ENCODE peak calls at places on chromosomes 13 and 19, in four cellular contexts. One of them, this sample, is unnamed.

GRCh38 chr19:49771674-49772139 is 4.9 kb downstream of the AP2A1 start:
- DNase-seq in ELR: no peak
- DNase-seq in stimulated activated CD4-positive, alpha-beta T cell treated with anti-CD3 and anti-CD28 coated beads, TNF-alpha, amount 100 ng/mL, for 4 hours: no peak
- DNase-seq in frontal cortex: no peak
- DNase-seq in this sample: no peak

GRCh38 chr19:42287017-42287825 is 14.7 kb upstream of the PRR19 start:
- DNase-seq in ELR: no peak
- DNase-seq in stimulated activated CD4-positive, alpha-beta T cell treated with anti-CD3 and anti-CD28 coated beads, TNF-alpha, amount 100 ng/mL, for 4 hours: no peak
- DNase-seq in frontal cortex: no peak
- DNase-seq in this sample: no peak

GRCh38 chr19:42450314-42450934 is 7.7 kb upstream of the CXCL17 start:
- DNase-seq in ELR: peak
- DNase-seq in stimulated activated CD4-positive, alpha-beta T cell treated with anti-CD3 and anti-CD28 coated beads, TNF-alpha, amount 100 ng/mL, for 4 hours: peak
- DNase-seq in frontal cortex: peak
- DNase-seq in this sample: peak

GRCh38 chr13:72151241-72151640 is 284.2 kb upstream of the DACH1 start:
- DNase-seq in ELR: peak
- DNase-seq in stimulated activated CD4-positive, alpha-beta T cell treated with anti-CD3 and anti-CD28 coated beads, TNF-alpha, amount 100 ng/mL, for 4 hours: no peak
- DNase-seq in frontal cortex: no peak
- DNase-seq in this sample: no peak

GRCh38 chr13:111949311-111949710 is 117.6 kb upstream of the SOX1 start:
- DNase-seq in ELR: no peak
- DNase-seq in stimulated activated CD4-positive, alpha-beta T cell treated with anti-CD3 and anti-CD28 coated beads, TNF-alpha, amount 100 ng/mL, for 4 hours: no peak
- DNase-seq in frontal cortex: no peak
- DNase-seq in this sample: no peak

GRCh38 chr13:45282994-45283393 is 58.0 kb downstream of the TPT1 start:
- DNase-seq in ELR: no peak
- DNase-seq in stimulated activated CD4-positive, alpha-beta T cell treated with anti-CD3 and anti-CD28 coated beads, TNF-alpha, amount 100 ng/mL, for 4 hours: no peak
- DNase-seq in frontal cortex: no peak
- DNase-seq in this sample: no peak

GRCh38 chr13:97583884-97584497 is 150.0 kb downstream of the RAP2A start:
- DNase-seq in ELR: no peak
- DNase-seq in stimulated activated CD4-positive, alpha-beta T cell treated with anti-CD3 and anti-CD28 coated beads, TNF-alpha, amount 100 ng/mL, for 4 hours: no peak
- DNase-seq in frontal cortex: no peak
- DNase-seq in this sample: no peak

GRCh38 chr13:44004881-44005280 is 125.2 kb downstream of the LACC1 start:
- DNase-seq in ELR: peak
- DNase-seq in stimulated activated CD4-positive, alpha-beta T cell treated with anti-CD3 and anti-CD28 coated beads, TNF-alpha, amount 100 ng/mL, for 4 hours: no peak
- DNase-seq in frontal cortex: no peak
- DNase-seq in this sample: no peak

GRCh38 chr13:33761744-33762143 is 56.2 kb upstream of the RFC3 start:
- DNase-seq in ELR: peak
- DNase-seq in stimulated activated CD4-positive, alpha-beta T cell treated with anti-CD3 and anti-CD28 coated beads, TNF-alpha, amount 100 ng/mL, for 4 hours: no peak
- DNase-seq in frontal cortex: no peak
- DNase-seq in this sample: peak

GRCh38 chr13:38819053-38819452 is 132.2 kb downstream of the FREM2 start:
- DNase-seq in ELR: no peak
- DNase-seq in stimulated activated CD4-positive, alpha-beta T cell treated with anti-CD3 and anti-CD28 coated beads, TNF-alpha, amount 100 ng/mL, for 4 hours: no peak
- DNase-seq in frontal cortex: no peak
- DNase-seq in this sample: no peak

GRCh38 chr13:112711528-112712265 is 21.9 kb downstream of the ATP11A start:
- DNase-seq in ELR: peak
- DNase-seq in stimulated activated CD4-positive, alpha-beta T cell treated with anti-CD3 and anti-CD28 coated beads, TNF-alpha, amount 100 ng/mL, for 4 hours: no peak
- DNase-seq in frontal cortex: peak
- DNase-seq in this sample: no peak

GRCh38 chr19:27746691-27747380 is 1466.1 kb downstream of the UQCRFS1 start:
- DNase-seq in ELR: no peak
- DNase-seq in stimulated activated CD4-positive, alpha-beta T cell treated with anti-CD3 and anti-CD28 coated beads, TNF-alpha, amount 100 ng/mL, for 4 hours: no peak
- DNase-seq in frontal cortex: peak
- DNase-seq in this sample: no peak

GRCh38 chr13:95601906-95602305 is 42.6 kb downstream of the DZIP1 start:
- DNase-seq in ELR: no peak
- DNase-seq in stimulated activated CD4-positive, alpha-beta T cell treated with anti-CD3 and anti-CD28 coated beads, TNF-alpha, amount 100 ng/mL, for 4 hours: no peak
- DNase-seq in frontal cortex: no peak
- DNase-seq in this sample: no peak

GRCh38 chr19:48728882-48729645 is 9.5 kb upstream of the MAMSTR start:
- DNase-seq in ELR: no peak
- DNase-seq in stimulated activated CD4-positive, alpha-beta T cell treated with anti-CD3 and anti-CD28 coated beads, TNF-alpha, amount 100 ng/mL, for 4 hours: no peak
- DNase-seq in frontal cortex: no peak
- DNase-seq in this sample: no peak

GRCh38 chr13:98909016-98909415 is 68.8 kb downstream of the DOCK9 start:
- DNase-seq in ELR: peak
- DNase-seq in stimulated activated CD4-positive, alpha-beta T cell treated with anti-CD3 and anti-CD28 coated beads, TNF-alpha, amount 100 ng/mL, for 4 hours: no peak
- DNase-seq in frontal cortex: no peak
- DNase-seq in this sample: no peak

GRCh38 chr13:51502206-51502651 is 49.4 kb upstream of the INTS6 start:
- DNase-seq in ELR: peak
- DNase-seq in stimulated activated CD4-positive, alpha-beta T cell treated with anti-CD3 and anti-CD28 coated beads, TNF-alpha, amount 100 ng/mL, for 4 hours: no peak
- DNase-seq in frontal cortex: no peak
- DNase-seq in this sample: no peak

GRCh38 chr13:101590479-101590878 is 138.0 kb downstream of the ITGBL1 start:
- DNase-seq in ELR: no peak
- DNase-seq in stimulated activated CD4-positive, alpha-beta T cell treated with anti-CD3 and anti-CD28 coated beads, TNF-alpha, amount 100 ng/mL, for 4 hours: no peak
- DNase-seq in frontal cortex: no peak
- DNase-seq in this sample: no peak

GRCh38 chr19:21604351-21604926 is 99.0 kb downstream of the ZNF429 start:
- DNase-seq in ELR: peak
- DNase-seq in stimulated activated CD4-positive, alpha-beta T cell treated with anti-CD3 and anti-CD28 coated beads, TNF-alpha, amount 100 ng/mL, for 4 hours: no peak
- DNase-seq in frontal cortex: no peak
- DNase-seq in this sample: no peak

GRCh38 chr19:2034729-2035589 is 16.1 kb downstream of the MKNK2 start:
- DNase-seq in ELR: peak
- DNase-seq in stimulated activated CD4-positive, alpha-beta T cell treated with anti-CD3 and anti-CD28 coated beads, TNF-alpha, amount 100 ng/mL, for 4 hours: no peak
- DNase-seq in frontal cortex: no peak
- DNase-seq in this sample: no peak